ENCODE peak calls at places on chromosomes 7 and 10, in ten cellular contexts. One of them, this sample, is unnamed.

GRCh38 chr7:93601363-93601762 is 26.8 kb upstream of the CALCR start:
- DNase-seq in caudate nucleus: no peak
- DNase-seq in GM18507: no peak
- DNase-seq in AG09309: no peak
- DNase-seq in body of pancreas: no peak
- DNase-seq in M059J: peak; percentile 21
- DNase-seq in MM.1S: no peak
- DNase-seq in NCI-H2081: no peak
- DNase-seq in Kasumi-1: no peak
- DNase-seq in HAP-1: no peak
- DNase-seq in this sample: no peak

GRCh38 chr7:141362580-141363435 is 188.4 kb upstream of the AGK start:
- DNase-seq in Kasumi-1: no peak
- DNase-seq in body of pancreas: no peak
- DNase-seq in HAP-1: no peak
- DNase-seq in MM.1S: no peak
- DNase-seq in M059J: peak; percentile 94
- DNase-seq in caudate nucleus: no peak
- DNase-seq in AG09309: peak; percentile 21
- DNase-seq in GM18507: no peak
- DNase-seq in NCI-H2081: no peak
- DNase-seq in this sample: no peak

GRCh38 chr10:47239211-47239610 is 60.8 kb upstream of the GDF10 start:
- DNase-seq in M059J: no peak
- DNase-seq in MM.1S: no peak
- DNase-seq in HAP-1: no peak
- DNase-seq in body of pancreas: no peak
- DNase-seq in AG09309: no peak
- DNase-seq in GM18507: no peak
- DNase-seq in caudate nucleus: no peak
- DNase-seq in NCI-H2081: no peak
- DNase-seq in Kasumi-1: no peak
- DNase-seq in this sample: no peak

GRCh38 chr7:22216309-22216708 is 140.6 kb downstream of the RAPGEF5 start:
- DNase-seq in body of pancreas: no peak
- DNase-seq in AG09309: no peak
- DNase-seq in Kasumi-1: no peak
- DNase-seq in M059J: no peak
- DNase-seq in MM.1S: no peak
- DNase-seq in NCI-H2081: no peak
- DNase-seq in HAP-1: no peak
- DNase-seq in caudate nucleus: no peak
- DNase-seq in GM18507: no peak
- DNase-seq in this sample: no peak

GRCh38 chr7:130150587-130150986 is 54.6 kb downstream of the TMEM209 start:
- DNase-seq in caudate nucleus: no peak
- DNase-seq in NCI-H2081: no peak
- DNase-seq in HAP-1: no peak
- DNase-seq in AG09309: no peak
- DNase-seq in GM18507: no peak
- DNase-seq in M059J: no peak
- DNase-seq in MM.1S: peak; percentile 38
- DNase-seq in Kasumi-1: no peak
- DNase-seq in body of pancreas: peak; percentile 71
- DNase-seq in this sample: no peak

GRCh38 chr7:119219663-119220062 is 995.2 kb downstream of the ANKRD7 start:
- DNase-seq in caudate nucleus: no peak
- DNase-seq in HAP-1: no peak
- DNase-seq in GM18507: no peak
- DNase-seq in NCI-H2081: no peak
- DNase-seq in M059J: no peak
- DNase-seq in body of pancreas: no peak
- DNase-seq in MM.1S: no peak
- DNase-seq in AG09309: no peak
- DNase-seq in Kasumi-1: no peak
- DNase-seq in this sample: no peak

GRCh38 chr10:96417432-96417831 is 58.6 kb upstream of the OPALIN start:
- DNase-seq in HAP-1: no peak
- DNase-seq in AG09309: no peak
- DNase-seq in caudate nucleus: no peak
- DNase-seq in GM18507: no peak
- DNase-seq in M059J: peak; percentile 46
- DNase-seq in NCI-H2081: no peak
- DNase-seq in Kasumi-1: no peak
- DNase-seq in MM.1S: no peak
- DNase-seq in body of pancreas: no peak
- DNase-seq in this sample: no peak

GRCh38 chr10:36232935-36233334 is 590.8 kb upstream of the FZD8 start:
- DNase-seq in HAP-1: no peak
- DNase-seq in caudate nucleus: no peak
- DNase-seq in MM.1S: no peak
- DNase-seq in M059J: no peak
- DNase-seq in NCI-H2081: no peak
- DNase-seq in GM18507: no peak
- DNase-seq in AG09309: no peak
- DNase-seq in body of pancreas: no peak
- DNase-seq in Kasumi-1: no peak
- DNase-seq in this sample: no peak

GRCh38 chr7:118580743-118581382 is 356.4 kb downstream of the ANKRD7 start:
- DNase-seq in body of pancreas: no peak
- DNase-seq in GM18507: no peak
- DNase-seq in M059J: no peak
- DNase-seq in NCI-H2081: no peak
- DNase-seq in MM.1S: no peak
- DNase-seq in HAP-1: no peak
- DNase-seq in caudate nucleus: no peak
- DNase-seq in AG09309: no peak
- DNase-seq in Kasumi-1: no peak
- DNase-seq in this sample: no peak

GRCh38 chr7:1296727-1297475 is 64.2 kb downstream of the UNCX start:
- DNase-seq in MM.1S: no peak
- DNase-seq in HAP-1: no peak
- DNase-seq in M059J: no peak
- DNase-seq in GM18507: no peak
- DNase-seq in NCI-H2081: no peak
- DNase-seq in body of pancreas: no peak
- DNase-seq in caudate nucleus: no peak
- DNase-seq in Kasumi-1: no peak
- DNase-seq in AG09309: no peak
- DNase-seq in this sample: no peak

GRCh38 chr7:51070163-51070562 is 246.4 kb downstream of the COBL start:
- DNase-seq in Kasumi-1: no peak
- DNase-seq in body of pancreas: no peak
- DNase-seq in M059J: peak; percentile 82
- DNase-seq in caudate nucleus: no peak
- DNase-seq in GM18507: no peak
- DNase-seq in NCI-H2081: no peak
- DNase-seq in HAP-1: no peak
- DNase-seq in AG09309: no peak
- DNase-seq in MM.1S: no peak
- DNase-seq in this sample: no peak

GRCh38 chr7:54546081-54546985 is 4.2 kb downstream of the VSTM2A start:
- DNase-seq in HAP-1: peak; percentile 43
- DNase-seq in AG09309: no peak
- DNase-seq in MM.1S: peak; percentile 77
- DNase-seq in caudate nucleus: no peak
- DNase-seq in GM18507: no peak
- DNase-seq in Kasumi-1: no peak
- DNase-seq in body of pancreas: no peak
- DNase-seq in NCI-H2081: no peak
- DNase-seq in M059J: no peak
- DNase-seq in this sample: peak; percentile 85

GRCh38 chr7:16651391-16652254 is 5.6 kb downstream of the BZW2 start:
- DNase-seq in AG09309: no peak
- DNase-seq in GM18507: no peak
- DNase-seq in MM.1S: no peak
- DNase-seq in M059J: no peak
- DNase-seq in NCI-H2081: no peak
- DNase-seq in Kasumi-1: no peak
- DNase-seq in HAP-1: no peak
- DNase-seq in caudate nucleus: no peak
- DNase-seq in body of pancreas: no peak
- DNase-seq in this sample: no peak

GRCh38 chr7:38630720-38631673 is at the start of gene AMPH:
- DNase-seq in body of pancreas: peak; percentile 35
- DNase-seq in MM.1S: peak; percentile 15
- DNase-seq in Kasumi-1: peak; percentile 39
- DNase-seq in caudate nucleus: peak; percentile 33
- DNase-seq in HAP-1: peak; percentile 38
- DNase-seq in M059J: peak; percentile 36
- DNase-seq in NCI-H2081: peak; percentile 34
- DNase-seq in GM18507: no peak
- DNase-seq in AG09309: no peak
- DNase-seq in this sample: peak; percentile 44

GRCh38 chr10:128643658-128644057 is 517.4 kb upstream of the MKI67 start:
- DNase-seq in caudate nucleus: no peak
- DNase-seq in Kasumi-1: no peak
- DNase-seq in HAP-1: no peak
- DNase-seq in MM.1S: no peak
- DNase-seq in AG09309: no peak
- DNase-seq in M059J: no peak
- DNase-seq in NCI-H2081: no peak
- DNase-seq in GM18507: no peak
- DNase-seq in body of pancreas: no peak
- DNase-seq in this sample: no peak

GRCh38 chr7:145902123-145902522 is 214.5 kb upstream of the CNTNAP2 start:
- DNase-seq in Kasumi-1: no peak
- DNase-seq in body of pancreas: no peak
- DNase-seq in GM18507: no peak
- DNase-seq in AG09309: no peak
- DNase-seq in M059J: no peak
- DNase-seq in HAP-1: no peak
- DNase-seq in MM.1S: no peak
- DNase-seq in caudate nucleus: no peak
- DNase-seq in NCI-H2081: no peak
- DNase-seq in this sample: no peak

GRCh38 chr7:13282377-13282980 is 595.0 kb downstream of the ARL4A start:
- DNase-seq in HAP-1: no peak
- DNase-seq in body of pancreas: no peak
- DNase-seq in M059J: peak; percentile 31
- DNase-seq in Kasumi-1: peak; percentile 19
- DNase-seq in MM.1S: peak; percentile 25
- DNase-seq in NCI-H2081: peak; percentile 33
- DNase-seq in AG09309: no peak
- DNase-seq in GM18507: no peak
- DNase-seq in caudate nucleus: no peak
- DNase-seq in this sample: no peak